ENCODE peak calls at places on chromosome 19, in four cellular contexts. Q, V, R and Y are unnamed samples.

GRCh38 chr19:7916137-7916907 is 1.7 kb downstream of the TGFBR3L start:
- DNase-seq in Q (no peak), V (no peak), R (no peak), Y (peak; percentile 80)

GRCh38 chr19:3995619-3996018 is 10.4 kb upstream of the EEF2 start:
- DNase-seq in Q (no peak), V (no peak), R (no peak), Y (no peak)

GRCh38 chr19:45406957-45407375 is 522 bp downstream of the POLR1G start:
- DNase-seq in Q (no peak), V (no peak), R (no peak), Y (no peak)

GRCh38 chr19:37778613-37779138 is 710 bp downstream of the ZNF573 start:
- DNase-seq in Q (peak; percentile 0), V (no peak), R (peak; percentile 58), Y (no peak)

GRCh38 chr19:51702754-51703654 is 9.9 kb downstream of the SPACA6 start:
- DNase-seq in Q (no peak), V (peak; percentile 41), R (no peak), Y (peak; percentile 81)

GRCh38 chr19:41804327-41804726 is 7.9 kb downstream of the CEACAM3 start:
- DNase-seq in Q (no peak), V (no peak), R (no peak), Y (no peak)

GRCh38 chr19:43901395-43902390 is 33.4 kb downstream of the ZNF45 start:
- DNase-seq in Q (peak; percentile 88), V (peak; percentile 67), R (peak; percentile 83), Y (peak; percentile 33)

GRCh38 chr19:45443462-45444317 is 20.0 kb upstream of the ERCC1 start:
- DNase-seq in Q (peak; percentile 82), V (peak; percentile 95), R (peak; percentile 98), Y (peak; percentile 98)

GRCh38 chr19:6269101-6269886 is 10.5 kb downstream of the MLLT1 start:
- DNase-seq in Q (no peak), V (no peak), R (no peak), Y (no peak)

GRCh38 chr19:10149427-10149826 is 29.7 kb upstream of the EIF3G start:
- DNase-seq in Q (no peak), V (no peak), R (no peak), Y (no peak)

GRCh38 chr19:8663920-8664670 is 33.7 kb downstream of the NFILZ start:
- DNase-seq in Q (no peak), V (peak; percentile 44), R (no peak), Y (no peak)

GRCh38 chr19:58059681-58060080 is 599 bp downstream of the ZNF135 start:
- DNase-seq in Q (no peak), V (no peak), R (no peak), Y (no peak)

GRCh38 chr19:16497837-16498236 is 1.6 kb downstream of the C19orf44 start:
- DNase-seq in Q (no peak), V (no peak), R (no peak), Y (no peak)

GRCh38 chr19:3547301-3547731 is 8.3 kb downstream of the TEKTIP1 start:
- DNase-seq in Q (no peak), V (no peak), R (no peak), Y (no peak)

GRCh38 chr19:31154021-31154420 is 195.2 kb downstream of the TSHZ3 start:
- DNase-seq in Q (peak; percentile 4), V (no peak), R (no peak), Y (no peak)

GRCh38 chr19:13060233-13060963 is 42.3 kb downstream of the LYL1 start:
- DNase-seq in Q (no peak), V (peak; percentile 61), R (no peak), Y (peak; percentile 56)

GRCh38 chr19:17933414-17934129 is 757 bp downstream of the CCDC124 start:
- DNase-seq in Q (peak; percentile 42), V (peak; percentile 37), R (no peak), Y (no peak)

GRCh38 chr19:45767881-45768643 is 990 bp downstream of the SIX5 start:
- DNase-seq in Q (peak; percentile 65), V (peak; percentile 65), R (peak; percentile 89), Y (no peak)

GRCh38 chr19:11479470-11480080 is 1.3 kb downstream of the ELAVL3 start:
- DNase-seq in Q (no peak), V (peak; percentile 100), R (no peak), Y (peak; percentile 67)

GRCh38 chr19:7254590-7254989 is 39.6 kb downstream of the INSR start:
- DNase-seq in Q (no peak), V (no peak), R (no peak), Y (no peak)

GRCh38 chr19:10116866-10117616 is 2.7 kb downstream of the EIF3G start:
- DNase-seq in Q (no peak), V (no peak), R (no peak), Y (no peak)

GRCh38 chr19:48424694-48425219 is 21.0 kb upstream of the GRWD1 start:
- DNase-seq in Q (peak; percentile 72), V (peak; percentile 57), R (peak; percentile 87), Y (no peak)

GRCh38 chr19:29806098-29806866 is 5.5 kb upstream of the CCNE1 start:
- DNase-seq in Q (peak; percentile 44), V (peak; percentile 74), R (peak; percentile 89), Y (peak; percentile 56)

GRCh38 chr19:46546194-46546896 is 50.7 kb upstream of the PNMA8B start:
- DNase-seq in Q (peak; percentile 14), V (peak; percentile 54), R (peak; percentile 61), Y (no peak)

GRCh38 chr19:54439174-54439851 is 9.7 kb upstream of the LENG8 start:
- DNase-seq in Q (no peak), V (no peak), R (peak; percentile 64), Y (no peak)

GRCh38 chr19:12933287-12934072 is at the start of gene FARSA:
- DNase-seq in Q (peak; percentile 87), V (peak; percentile 82), R (peak; percentile 89), Y (peak; percentile 65)

GRCh38 chr19:13983213-13983889 is 22.8 kb downstream of the RFX1 start:
- DNase-seq in Q (no peak), V (no peak), R (no peak), Y (no peak)

GRCh38 chr19:48391100-48392005 is at the start of gene KDELR1:
- DNase-seq in Q (peak; percentile 60), V (peak; percentile 90), R (peak; percentile 77), Y (peak; percentile 97)

GRCh38 chr19:38043649-38044144 is 136.7 kb downstream of the SIPA1L3 start:
- DNase-seq in Q (no peak), V (no peak), R (no peak), Y (no peak)

GRCh38 chr19:41362143-41362847 is 1.7 kb downstream of the B9D2 start:
- DNase-seq in Q (no peak), V (no peak), R (peak; percentile 68), Y (no peak)

GRCh38 chr19:17296278-17296677 is 6.9 kb downstream of the ABHD8 start:
- DNase-seq in Q (peak; percentile 36), V (no peak), R (peak; percentile 73), Y (no peak)

GRCh38 chr19:42419309-42419708 is 7.9 kb downstream of the LIPE start:
- DNase-seq in Q (no peak), V (no peak), R (no peak), Y (no peak)

GRCh38 chr19:18999896-19000620 is 33.3 kb downstream of the SUGP2 start:
- DNase-seq in Q (peak; percentile 10), V (no peak), R (peak; percentile 20), Y (no peak)
- TF ChIP-seq RFX5 in Q (no peak), V (no peak), R (no peak), Y (no peak)

GRCh38 chr19:35288843-35289355 is 3.1 kb upstream of the MAG start:
- DNase-seq in Q (no peak), V (no peak), R (no peak), Y (no peak)

GRCh38 chr19:35290381-35291135 is 1.4 kb upstream of the MAG start:
- DNase-seq in Q (no peak), V (no peak), R (no peak), Y (no peak)

GRCh38 chr19:35291259-35291658 is 702 bp upstream of the MAG start:
- DNase-seq in Q (no peak), V (no peak), R (no peak), Y (no peak)

GRCh38 chr19:35287713-35288112 is 4.2 kb upstream of the MAG start:
- DNase-seq in Q (no peak), V (no peak), R (no peak), Y (no peak)

DNA sequence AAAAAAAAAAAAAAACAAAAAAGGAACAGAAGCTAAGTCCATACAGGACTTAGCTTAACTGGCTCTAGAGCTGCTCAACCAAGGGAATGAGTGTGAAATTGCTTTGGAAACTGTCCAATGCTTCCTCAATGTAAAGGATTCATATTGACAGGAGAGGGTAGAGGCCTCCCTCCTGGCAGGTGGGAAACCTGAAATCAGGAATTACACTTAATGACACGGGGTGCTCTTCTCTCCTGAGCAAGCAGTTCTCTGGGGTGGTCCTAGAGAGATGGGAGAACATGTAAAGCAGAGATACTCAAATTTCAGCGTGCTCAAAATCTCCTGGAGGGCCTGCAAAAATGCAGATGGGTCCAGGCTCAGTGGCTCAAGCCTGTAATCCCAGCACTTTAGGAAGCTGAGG is 3.6 kb upstream of the MAG start:
- DNase-seq in Q (no peak), V (no peak), R (no peak), Y (no peak)
- TF ChIP-seq RFX5 in Q (no peak), V (no peak), R (no peak), Y (no peak)

DNA sequence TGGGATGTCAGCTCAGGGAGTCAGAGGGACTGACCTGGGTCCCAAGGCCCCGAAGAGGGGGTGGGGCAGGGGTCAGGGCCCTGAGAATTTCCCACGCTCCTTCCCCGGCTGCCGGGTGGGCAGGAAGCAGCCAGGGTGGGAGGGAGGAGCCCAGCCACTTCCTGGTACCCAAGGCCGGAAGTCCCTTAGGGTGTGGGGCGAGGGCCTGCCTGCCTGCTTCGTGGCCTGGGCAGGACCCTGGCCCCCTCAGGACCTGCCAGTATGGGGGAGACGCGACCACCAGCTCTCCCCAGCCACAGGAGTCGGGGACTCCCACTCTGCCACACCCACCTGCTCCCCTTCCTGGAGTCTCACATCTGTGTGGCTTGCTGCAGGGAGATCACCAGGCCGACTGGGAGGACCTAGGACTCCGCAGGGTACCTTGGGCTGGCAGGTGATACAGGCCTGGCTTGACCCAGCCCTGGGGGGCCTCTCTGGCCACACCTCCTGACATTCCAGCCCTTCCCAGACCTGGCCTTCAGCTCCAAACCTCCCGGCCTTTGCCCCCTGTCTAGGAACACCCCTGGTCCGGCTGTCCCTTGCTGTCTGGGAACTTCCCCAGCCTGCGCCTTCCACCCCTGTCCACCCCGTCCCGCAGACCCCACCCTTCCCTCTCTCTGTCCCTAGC is 9.8 kb upstream of the CIRBP start:
- DNase-seq in Q (peak; percentile 51), V (no peak), R (peak; percentile 91), Y (no peak)
- TF ChIP-seq RFX5 in Q (no peak), V (no peak), R (no peak), Y (no peak)

GRCh38 chr19:36028313-36029041 is 4.2 kb downstream of the CLIP3 start:
- DNase-seq in Q (no peak), V (no peak), R (no peak), Y (no peak)
- TF ChIP-seq RFX5 in Q (no peak), V (no peak), R (no peak), Y (no peak)